ENCODE peak calls at places on chromosomes 4 and X, in eight cellular contexts. H is stimulated activated naive B cell treated with anti-CD40 and anti-IgM and Interleukin-4, amounts not matched to agents 10 μg/mL and 1 μg/mL and 100 μg/mL, for 72 hours; I is HTR-8/SVneo; P is HepG2; Z is NCI-H1436; X is PC-3; A is H9; E is CD8-positive, alpha-beta memory T cell. W is an unnamed sample.

GRCh38 chr4:72319596-72319995 is 249.4 kb downstream of the ADAMTS3 start:
- DNase-seq in P (no peak), A (no peak), E (no peak), Z (no peak), H (no peak), I (no peak), X (peak; percentile 97), W (peak; percentile 57)

GRCh38 chr4:76897522-76898384 is at the start of gene SOWAHB:
- DNase-seq in I (peak; percentile 19), Z (peak; percentile 61), A (peak; percentile 86), H (peak; percentile 7), X (peak; percentile 84), P (peak; percentile 40), E (peak; percentile 52), W (peak; percentile 12)

GRCh38 chr4:73856518-73856917 is 3.4 kb downstream of the PF4V1 start:
- DNase-seq in X (peak; percentile 91), Z (no peak), A (no peak), P (peak; percentile 4), H (no peak), I (no peak), E (no peak), W (no peak)

GRCh38 chr4:7087036-7087435 is 19.2 kb upstream of the GRPEL1 start:
- DNase-seq in Z (no peak), A (no peak), I (no peak), P (no peak), X (peak; percentile 13), E (no peak), H (no peak), W (no peak)

GRCh38 chr4:23981328-23981727 is 91.5 kb upstream of the PPARGC1A start:
- DNase-seq in P (no peak), Z (no peak), I (no peak), E (no peak), H (no peak), X (no peak), A (no peak), W (no peak)

GRCh38 chr4:142743071-142743825 is 102.9 kb downstream of the INPP4B start:
- DNase-seq in I (no peak), Z (no peak), A (no peak), H (no peak), X (peak; percentile 14), P (no peak), E (no peak), W (no peak)

GRCh38 chrX:150547511-150548115 is 20.8 kb upstream of the MTM1 start:
- DNase-seq in P (no peak), Z (no peak), I (no peak), H (peak; percentile 37), A (peak; percentile 63), E (no peak), X (no peak), W (peak; percentile 44)

GRCh38 chr4:77699731-77700210 is 94.2 kb downstream of the CXCL13 start:
- DNase-seq in H (no peak), A (peak; percentile 62), Z (no peak), P (peak; percentile 74), I (peak; percentile 25), E (no peak), X (peak; percentile 58), W (peak; percentile 88)

GRCh38 chr4:189124149-189124758 is 816.4 kb upstream of the FRG1 start:
- DNase-seq in H (no peak), Z (peak; percentile 37), I (peak; percentile 43), A (no peak), P (peak; percentile 4), E (no peak), X (peak; percentile 47), W (peak; percentile 22)

GRCh38 chr4:41507292-41507933 is 30.5 kb upstream of the LIMCH1 start:
- DNase-seq in I (peak; percentile 51), A (no peak), H (no peak), Z (no peak), E (no peak), X (peak; percentile 18), P (no peak), W (no peak)

GRCh38 chrX:145826466-145826865 is 8.8 kb downstream of the SLITRK2 start:
- DNase-seq in E (no peak), A (no peak), P (no peak), Z (no peak), H (no peak), I (no peak), X (no peak), W (no peak)

GRCh38 chr4:5165419-5166369 is 114.4 kb downstream of the STK32B start:
- DNase-seq in I (peak; percentile 81), P (no peak), E (no peak), Z (no peak), X (peak; percentile 66), A (peak; percentile 33), H (no peak), W (peak; percentile 86)